ENCODE peak calls at places on chromosome 18, in five cellular contexts. Z is PC-3, E is HL-60, V is iPS-NIHi11, Y is spleen. U is an unnamed sample.
A peak's percentile ranks its signal among the peaks of the same experiment; 100 is the strongest.

GRCh38 chr18:79523738-79524180 is 128.0 kb downstream of the NFATC1 start:
- DNase-seq in E (peak; percentile 80), Y (peak; percentile 86), V (no peak), Z (no peak), U (no peak)

GRCh38 chr18:75582406-75582821 is 154.9 kb upstream of the SMIM21 start:
- DNase-seq in Y (no peak), V (no peak), E (no peak), Z (no peak), U (no peak)

GRCh38 chr18:44920441-44920840 is 239.8 kb downstream of the SETBP1 start:
- DNase-seq in E (no peak), Z (no peak), V (no peak), Y (no peak), U (no peak)

GRCh38 chr18:48023334-48024008 is 93.0 kb upstream of the SMAD2 start:
- DNase-seq in Y (no peak), V (peak; percentile 67), Z (peak; percentile 76), E (no peak), U (peak; percentile 44)

GRCh38 chr18:3688682-3689081 is 238.7 kb downstream of the TGIF1 start:
- DNase-seq in Y (no peak), Z (peak; percentile 17), V (peak; percentile 50), E (no peak), U (no peak)

GRCh38 chr18:55912919-55913318 is 324.9 kb upstream of the TCF4 start:
- DNase-seq in V (no peak), Y (no peak), Z (no peak), E (no peak), U (no peak)

GRCh38 chr18:55650363-55650870 is 62.4 kb upstream of the TCF4 start:
- DNase-seq in Y (no peak), E (no peak), Z (no peak), V (no peak), U (no peak)

GRCh38 chr18:58315041-58315440 is 271.0 kb downstream of the NEDD4L start:
- DNase-seq in E (no peak), V (no peak), Y (no peak), Z (peak; percentile 79), U (no peak)

GRCh38 chr18:70142021-70142420 is 63.5 kb downstream of the RTTN start:
- DNase-seq in V (no peak), Z (no peak), Y (no peak), E (no peak), U (no peak)

GRCh38 chr18:2923464-2923863 is 76.7 kb downstream of the EMILIN2 start:
- DNase-seq in Y (no peak), Z (peak; percentile 15), V (no peak), E (no peak), U (no peak)

GRCh38 chr18:43061816-43062215 is 53.7 kb downstream of the RIT2 start:
- DNase-seq in Y (no peak), Z (no peak), E (no peak), V (no peak), U (no peak)

GRCh38 chr18:33184178-33184577 is 256.3 kb downstream of the CCDC178 start:
- DNase-seq in E (no peak), Y (no peak), Z (peak; percentile 55), V (no peak), U (no peak)

GRCh38 chr18:34493566-34494358 is 216.3 kb upstream of the DTNA start:
- DNase-seq in E (no peak), Z (peak; percentile 17), V (peak; percentile 81), Y (peak; percentile 60), U (peak; percentile 69)

GRCh38 chr18:54528942-54529376 is 62.1 kb upstream of the DYNAP start:
- DNase-seq in Y (no peak), E (no peak), Z (no peak), V (peak; percentile 45), U (no peak)

GRCh38 chr18:22385718-22386117 is 32.0 kb downstream of the CTAGE1 start:
- DNase-seq in Y (no peak), E (no peak), Z (peak; percentile 84), V (no peak), U (no peak)

GRCh38 chr18:37717656-37718055 is 152.1 kb upstream of the CELF4 start:
- DNase-seq in E (no peak), V (no peak), Y (no peak), Z (no peak), U (no peak)

GRCh38 chr18:11246466-11246865 is 97.1 kb upstream of the PIEZO2 start:
- DNase-seq in V (no peak), Z (no peak), E (no peak), Y (no peak), U (no peak)

GRCh38 chr18:61398961-61399632 is 65.9 kb downstream of the CDH20 start:
- DNase-seq in E (no peak), Z (no peak), V (no peak), Y (no peak), U (no peak)

GRCh38 chr18:55233850-55234249 is 274.6 kb upstream of the CCDC68 start:
- DNase-seq in E (peak; percentile 28), V (no peak), Z (peak; percentile 32), Y (no peak), U (no peak)

GRCh38 chr18:25736516-25736915 is 353.9 kb downstream of the SS18 start:
- DNase-seq in Z (no peak), E (no peak), Y (no peak), V (no peak), U (no peak)

GRCh38 chr18:24228661-24229053 is 89.8 kb downstream of the CABYR start:
- DNase-seq in Y (no peak), E (no peak), V (no peak), Z (peak; percentile 70), U (no peak)

GRCh38 chr18:13268035-13268700 is 49.6 kb downstream of the LDLRAD4 start:
- DNase-seq in E (no peak), Y (no peak), Z (no peak), V (peak; percentile 69), U (peak; percentile 26)

GRCh38 chr18:11002796-11003195 is 146.6 kb downstream of the PIEZO2 start:
- DNase-seq in V (no peak), Z (no peak), E (no peak), Y (no peak), U (no peak)

GRCh38 chr18:59498687-59499086 is 139.6 kb upstream of the LMAN1 start:
- DNase-seq in V (no peak), Y (no peak), Z (no peak), E (no peak), U (no peak)

GRCh38 chr18:39348757-39349156 is 1783.2 kb upstream of the CELF4 start:
- DNase-seq in Z (no peak), Y (no peak), V (no peak), E (no peak), U (no peak)

GRCh38 chr18:10123006-10123950 is 209.5 kb downstream of the VAPA start:
- DNase-seq in V (no peak), Y (no peak), Z (no peak), E (no peak), U (no peak)

GRCh38 chr18:55781481-55781957 is 193.5 kb upstream of the TCF4 start:
- DNase-seq in Y (no peak), V (peak; percentile 51), E (no peak), Z (peak; percentile 69), U (no peak)

GRCh38 chr18:6746386-6746960 is 17.0 kb downstream of the ARHGAP28 start:
- DNase-seq in Z (peak; percentile 65), E (no peak), Y (no peak), V (no peak), U (no peak)

GRCh38 chr18:8517276-8517675 is 92.0 kb upstream of the RAB12 start:
- DNase-seq in Z (no peak), E (no peak), V (no peak), Y (no peak), U (no peak)

GRCh38 chr18:79590191-79591039 is 89.2 kb upstream of the CTDP1 start:
- DNase-seq in V (no peak), Z (no peak), Y (peak; percentile 54), E (no peak), U (peak; percentile 58)

GRCh38 chr18:46171331-46171730 is 67.1 kb downstream of the HAUS1 start:
- DNase-seq in E (no peak), Y (no peak), Z (peak; percentile 36), V (no peak), U (no peak)

GRCh38 chr18:47893939-47894699 is 36.3 kb downstream of the SMAD2 start:
- DNase-seq in E (no peak), Y (no peak), V (no peak), Z (peak; percentile 29), U (no peak)

GRCh38 chr18:657998-658946 is 819 bp downstream of the TYMS start:
- DNase-seq in Z (peak; percentile 96), E (peak; percentile 77), V (peak; percentile 83), Y (peak; percentile 86), U (peak; percentile 86)

U was measured in upper lobe of right lung.